ENCODE peak calls at places on chromosomes 6 and 20, in four cellular contexts. J is Daoy, G is A172, R is AG09309. U is an unnamed sample.

GRCh38 chr6:144710207-144710606 is 425.1 kb downstream of the UTRN start:
- DNase-seq in R (peak; percentile 74), J (peak; percentile 82), G (peak; percentile 55), U (no peak)

GRCh38 chr20:55893031-55893430 is 112.3 kb downstream of the CBLN4 start:
- DNase-seq in R (no peak), J (peak; percentile 28), G (no peak), U (no peak)

GRCh38 chr6:167653561-167653960 is 173.2 kb upstream of the AFDN start:
- DNase-seq in J (no peak), R (no peak), G (no peak), U (no peak)

GRCh38 chr20:8932192-8933150 is 136.4 kb upstream of the PLCB4 start:
- DNase-seq in R (peak; percentile 90), G (peak; percentile 66), J (peak; percentile 35), U (no peak)

GRCh38 chr6:16776394-16777017 is 15.2 kb upstream of the ATXN1 start:
- DNase-seq in J (peak; percentile 75), R (no peak), G (no peak), U (no peak)

GRCh38 chr6:41607736-41608135 is 30.5 kb upstream of the MDFI start:
- DNase-seq in R (no peak), J (no peak), G (no peak), U (no peak)

GRCh38 chr6:33607126-33607783 is 13.9 kb upstream of the ITPR3 start:
- DNase-seq in G (no peak), J (no peak), R (no peak), U (no peak)

GRCh38 chr20:48298851-48299484 is 513.7 kb upstream of the SULF2 start:
- DNase-seq in R (peak; percentile 57), G (peak; percentile 93), J (peak; percentile 89), U (no peak)

GRCh38 chr6:28606424-28607391 is 81.0 kb downstream of the GPX5 start:
- DNase-seq in R (no peak), G (peak; percentile 80), J (peak; percentile 91), U (no peak)

GRCh38 chr6:84026721-84027164 is 6.8 kb upstream of the MRAP2 start:
- DNase-seq in G (no peak), R (no peak), J (no peak), U (no peak)